ENCODE peak calls at places on chromosome 17, in ten cellular contexts. H, T, G, E, W, X, U, S, D and Z are unnamed samples.

GRCh38 chr17:58249270-58250133 is 11.1 kb downstream of the LPO start:
- DNase-seq in H (peak), T (peak), G (peak), E (peak), W (peak), X (peak), U (peak), S (peak), D (peak), Z (peak)

GRCh38 chr17:16106161-16106891 is 106.7 kb downstream of the TTC19 start:
- DNase-seq in H (no peak), T (no peak), G (no peak), E (no peak), W (no peak), X (no peak), U (no peak), S (peak), D (no peak), Z (peak)

GRCh38 chr17:14303343-14304221 is 2.7 kb downstream of the HS3ST3B1 start:
- DNase-seq in H (no peak), T (no peak), G (no peak), E (no peak), W (no peak), X (no peak), U (no peak), S (no peak), D (no peak), Z (no peak)

GRCh38 chr17:9355841-9356240 is 219.8 kb downstream of the STX8 start:
- DNase-seq in H (no peak), T (no peak), G (no peak), E (no peak), W (no peak), X (no peak), U (no peak), S (no peak), D (no peak), Z (no peak)

GRCh38 chr17:81338301-81339179 is 43.4 kb upstream of the SLC38A10 start:
- DNase-seq in H (no peak), T (no peak), G (no peak), E (no peak), W (no peak), X (no peak), U (no peak), S (no peak), D (no peak), Z (no peak)

GRCh38 chr17:30236807-30237206 is 1.3 kb upstream of the SLC6A4 start:
- DNase-seq in H (no peak), T (no peak), G (peak), E (no peak), W (no peak), X (no peak), U (no peak), S (peak), D (peak), Z (peak)

GRCh38 chr17:39208893-39209292 is 8.8 kb downstream of the RPL19 start:
- DNase-seq in H (no peak), T (no peak), G (no peak), E (no peak), W (no peak), X (no peak), U (no peak), S (no peak), D (peak), Z (peak)

GRCh38 chr17:75703591-75703990 is 17.7 kb upstream of the ITGB4 start:
- DNase-seq in H (no peak), T (no peak), G (no peak), E (no peak), W (no peak), X (no peak), U (no peak), S (peak), D (no peak), Z (no peak)

GRCh38 chr17:74592087-74592990 is at the start of gene CD300LD:
- DNase-seq in H (no peak), T (no peak), G (no peak), E (no peak), W (no peak), X (no peak), U (no peak), S (peak), D (no peak), Z (no peak)

GRCh38 chr17:41491476-41491875 is 1.8 kb upstream of the KRT36 start:
- DNase-seq in H (no peak), T (no peak), G (no peak), E (no peak), W (no peak), X (no peak), U (no peak), S (no peak), D (no peak), Z (no peak)

GRCh38 chr17:1693339-1693738 is 8.7 kb upstream of the PRPF8 start:
- DNase-seq in H (no peak), T (no peak), G (no peak), E (no peak), W (no peak), X (no peak), U (no peak), S (peak), D (no peak), Z (no peak)

GRCh38 chr17:58401287-58401686 is 16.0 kb downstream of the RNF43 start:
- DNase-seq in H (no peak), T (no peak), G (no peak), E (no peak), W (no peak), X (no peak), U (no peak), S (no peak), D (no peak), Z (peak)

GRCh38 chr17:68599873-68600122 is 1.4 kb downstream of the FAM20A start:
- DNase-seq in H (no peak), T (no peak), G (no peak), E (no peak), W (no peak), X (no peak), U (no peak), S (no peak), D (no peak), Z (no peak)

GRCh38 chr17:41967141-41967920 is 736 bp downstream of the CNP start:
- DNase-seq in H (no peak), T (no peak), G (no peak), E (peak), W (no peak), X (peak), U (peak), S (no peak), D (peak), Z (no peak)

GRCh38 chr17:4548061-4548461 is 7.1 kb downstream of the MYBBP1A start:
- DNase-seq in H (no peak), T (no peak), G (no peak), E (no peak), W (no peak), X (no peak), U (no peak), S (no peak), D (no peak), Z (no peak)

GRCh38 chr17:72119963-72120877 is 600 bp upstream of the SOX9 start:
- DNase-seq in H (no peak), T (no peak), G (no peak), E (no peak), W (peak), X (peak), U (no peak), S (peak), D (peak), Z (peak)

GRCh38 chr17:40554646-40555295 is 10.5 kb downstream of the CCR7 start:
- DNase-seq in H (peak), T (no peak), G (no peak), E (no peak), W (no peak), X (no peak), U (no peak), S (no peak), D (no peak), Z (no peak)

GRCh38 chr17:17395246-17395802 is 81.5 kb upstream of the MED9 start:
- DNase-seq in H (no peak), T (no peak), G (no peak), E (no peak), W (no peak), X (no peak), U (no peak), S (no peak), D (no peak), Z (no peak)

GRCh38 chr17:18257268-18257681 is 1.3 kb downstream of the FLII start:
- DNase-seq in H (no peak), T (no peak), G (no peak), E (peak), W (peak), X (no peak), U (no peak), S (no peak), D (no peak), Z (no peak)

GRCh38 chr17:11144358-11145233 is 96.4 kb upstream of the SHISA6 start:
- DNase-seq in H (no peak), T (peak), G (peak), E (no peak), W (peak), X (peak), U (no peak), S (peak), D (no peak), Z (peak)

GRCh38 chr17:46009681-46010596 is 10.9 kb downstream of the STH start:
- DNase-seq in H (no peak), T (no peak), G (no peak), E (no peak), W (peak), X (no peak), U (no peak), S (peak), D (no peak), Z (no peak)

GRCh38 chr17:2939714-2940351 is 123.6 kb downstream of the OR1D5 start:
- DNase-seq in H (no peak), T (no peak), G (no peak), E (no peak), W (no peak), X (no peak), U (no peak), S (no peak), D (no peak), Z (no peak)

GRCh38 chr17:34639706-34640425 is 60.5 kb downstream of the TMEM132E start:
- DNase-seq in H (no peak), T (no peak), G (no peak), E (no peak), W (no peak), X (no peak), U (no peak), S (no peak), D (peak), Z (peak)

GRCh38 chr17:54009502-54009901 is 186.8 kb downstream of the KIF2B start:
- DNase-seq in H (no peak), T (no peak), G (no peak), E (no peak), W (no peak), X (no peak), U (no peak), S (no peak), D (no peak), Z (no peak)

GRCh38 chr17:64038331-64039105 is 18.1 kb upstream of the ICAM2 start:
- DNase-seq in H (no peak), T (no peak), G (no peak), E (no peak), W (no peak), X (no peak), U (no peak), S (no peak), D (no peak), Z (no peak)

GRCh38 chr17:64115871-64116534 is 13.9 kb downstream of the ERN1 start:
- DNase-seq in H (no peak), T (no peak), G (no peak), E (no peak), W (no peak), X (no peak), U (no peak), S (peak), D (no peak), Z (no peak)

GRCh38 chr17:1559047-1559742 is 3.4 kb downstream of the PITPNA start:
- DNase-seq in H (no peak), T (no peak), G (no peak), E (no peak), W (no peak), X (no peak), U (no peak), S (no peak), D (no peak), Z (no peak)

GRCh38 chr17:14196337-14196997 is 40.2 kb downstream of the CDRT15 start:
- DNase-seq in H (no peak), T (no peak), G (no peak), E (no peak), W (no peak), X (no peak), U (no peak), S (no peak), D (no peak), Z (no peak)

GRCh38 chr17:72510454-72511016 is 389.7 kb downstream of the SOX9 start:
- DNase-seq in H (no peak), T (no peak), G (no peak), E (no peak), W (no peak), X (no peak), U (no peak), S (peak), D (no peak), Z (no peak)

GRCh38 chr17:80270836-80271235 is 10.2 kb downstream of the RNF213 start:
- DNase-seq in H (no peak), T (peak), G (peak), E (peak), W (no peak), X (no peak), U (no peak), S (no peak), D (no peak), Z (no peak)

GRCh38 chr17:82890339-82890730 is 50.5 kb upstream of the ZNF750 start:
- DNase-seq in H (no peak), T (no peak), G (no peak), E (no peak), W (no peak), X (no peak), U (no peak), S (no peak), D (no peak), Z (no peak)

GRCh38 chr17:4594406-4595349 is 10.3 kb downstream of the SMTNL2 start:
- DNase-seq in H (no peak), T (no peak), G (no peak), E (peak), W (no peak), X (no peak), U (no peak), S (no peak), D (peak), Z (no peak)

GRCh38 chr17:5509482-5509881 is 23.1 kb downstream of the MIS12 start:
- DNase-seq in H (no peak), T (no peak), G (no peak), E (no peak), W (no peak), X (no peak), U (no peak), S (peak), D (no peak), Z (no peak)

GRCh38 chr17:40095356-40095943 is 4.9 kb downstream of the NR1D1 start:
- DNase-seq in H (no peak), T (no peak), G (no peak), E (no peak), W (no peak), X (no peak), U (no peak), S (no peak), D (no peak), Z (no peak)